ENCODE peak calls at places on chromosomes 5 and 9, in four cellular contexts. One of them, this sample, is unnamed.

GRCh38 chr5:2492476-2492875 is 259.0 kb downstream of the IRX2 start:
- DNase-seq in tibial nerve: no peak
- DNase-seq in heart left ventricle: no peak
- DNase-seq in AG04450: no peak
- DNase-seq in this sample: no peak

GRCh38 chr5:129670944-129671343 is 77.0 kb upstream of the MINAR2 start:
- DNase-seq in tibial nerve: no peak
- DNase-seq in AG04450: peak; percentile 30
- DNase-seq in heart left ventricle: no peak
- DNase-seq in this sample: no peak

GRCh38 chr5:2223303-2223702 is 340.6 kb upstream of the IRX4 start:
- DNase-seq in tibial nerve: no peak
- DNase-seq in heart left ventricle: no peak
- DNase-seq in AG04450: no peak
- DNase-seq in this sample: no peak

GRCh38 chr5:39266442-39266841 is 47.1 kb upstream of the FYB1 start:
- DNase-seq in tibial nerve: no peak
- DNase-seq in heart left ventricle: no peak
- DNase-seq in AG04450: no peak
- DNase-seq in this sample: no peak

GRCh38 chr5:115656404-115656803 is 30.6 kb upstream of the TMED7 start:
- DNase-seq in AG04450: no peak
- DNase-seq in heart left ventricle: no peak
- DNase-seq in tibial nerve: no peak
- DNase-seq in this sample: no peak

GRCh38 chr9:136665111-136665703 is 2.5 kb downstream of the EGFL7 start:
- DNase-seq in heart left ventricle: no peak
- DNase-seq in tibial nerve: no peak
- DNase-seq in AG04450: no peak
- DNase-seq in this sample: no peak

GRCh38 chr5:36150676-36151433 is 832 bp downstream of the LMBRD2 start:
- DNase-seq in tibial nerve: no peak
- DNase-seq in heart left ventricle: peak; percentile 45
- DNase-seq in AG04450: no peak
- DNase-seq in this sample: peak; percentile 14

GRCh38 chr9:16331527-16331926 is 538.9 kb downstream of the BNC2 start:
- DNase-seq in AG04450: no peak
- DNase-seq in tibial nerve: no peak
- DNase-seq in heart left ventricle: no peak
- DNase-seq in this sample: no peak

GRCh38 chr9:94929373-94929764 is 202.9 kb downstream of the AOPEP start:
- DNase-seq in heart left ventricle: peak; percentile 83
- DNase-seq in AG04450: no peak
- DNase-seq in tibial nerve: no peak
- DNase-seq in this sample: no peak

GRCh38 chr9:129481824-129482511 is 138.9 kb downstream of the C9orf50 start:
- DNase-seq in tibial nerve: no peak
- DNase-seq in AG04450: no peak
- DNase-seq in heart left ventricle: peak; percentile 77
- DNase-seq in this sample: no peak

GRCh38 chr9:75855509-75855908 is 35.0 kb upstream of the PCSK5 start:
- DNase-seq in AG04450: no peak
- DNase-seq in heart left ventricle: no peak
- DNase-seq in tibial nerve: no peak
- DNase-seq in this sample: no peak

GRCh38 chr5:143739741-143740140 is 72.2 kb upstream of the HMHB1 start:
- DNase-seq in heart left ventricle: no peak
- DNase-seq in tibial nerve: no peak
- DNase-seq in AG04450: no peak
- DNase-seq in this sample: no peak

GRCh38 chr9:130197888-130198287 is 25.7 kb downstream of the NCS1 start:
- DNase-seq in heart left ventricle: no peak
- DNase-seq in tibial nerve: no peak
- DNase-seq in AG04450: no peak
- DNase-seq in this sample: no peak

GRCh38 chr9:38133595-38133994 is 64.6 kb upstream of the SHB start:
- DNase-seq in heart left ventricle: no peak
- DNase-seq in AG04450: no peak
- DNase-seq in tibial nerve: no peak
- DNase-seq in this sample: no peak

GRCh38 chr5:1011226-1011631 is 2.6 kb downstream of the NKD2 start:
- DNase-seq in AG04450: no peak
- DNase-seq in tibial nerve: no peak
- DNase-seq in heart left ventricle: peak; percentile 19
- DNase-seq in this sample: peak; percentile 36

GRCh38 chr5:35557199-35557598 is 60.5 kb upstream of the SPEF2 start:
- DNase-seq in AG04450: no peak
- DNase-seq in heart left ventricle: no peak
- DNase-seq in tibial nerve: no peak
- DNase-seq in this sample: no peak

GRCh38 chr5:177133845-177134652 is 476 bp downstream of the NSD1 start:
- DNase-seq in AG04450: no peak
- DNase-seq in heart left ventricle: peak; percentile 59
- DNase-seq in tibial nerve: no peak
- DNase-seq in this sample: peak; percentile 20

GRCh38 chr5:28710360-28710759 is 1672.0 kb upstream of the CDH9 start:
- DNase-seq in tibial nerve: no peak
- DNase-seq in heart left ventricle: no peak
- DNase-seq in AG04450: no peak
- DNase-seq in this sample: no peak

GRCh38 chr9:97307091-97307490 is 368 bp upstream of the CCDC180 start:
- DNase-seq in tibial nerve: peak; percentile 47
- DNase-seq in AG04450: peak; percentile 41
- DNase-seq in heart left ventricle: peak; percentile 86
- DNase-seq in this sample: no peak

GRCh38 chr9:72022846-72023245 is 37.6 kb downstream of the C9orf57 start:
- DNase-seq in heart left ventricle: no peak
- DNase-seq in tibial nerve: no peak
- DNase-seq in AG04450: peak; percentile 47
- DNase-seq in this sample: no peak

GRCh38 chr5:157491471-157491870 is 31.5 kb downstream of the NIPAL4 start:
- DNase-seq in AG04450: no peak
- DNase-seq in heart left ventricle: no peak
- DNase-seq in tibial nerve: no peak
- DNase-seq in this sample: no peak

GRCh38 chr5:67998709-67999251 is 216.8 kb upstream of the PIK3R1 start:
- DNase-seq in heart left ventricle: peak; percentile 56
- DNase-seq in tibial nerve: no peak
- DNase-seq in AG04450: no peak
- DNase-seq in this sample: no peak

GRCh38 chr5:115962565-115963402 is 509 bp downstream of the LVRN start:
- DNase-seq in tibial nerve: no peak
- DNase-seq in AG04450: no peak
- DNase-seq in heart left ventricle: no peak
- DNase-seq in this sample: no peak

GRCh38 chr5:84430863-84431663 is 46.4 kb upstream of the EDIL3 start:
- DNase-seq in AG04450: no peak
- DNase-seq in tibial nerve: no peak
- DNase-seq in heart left ventricle: no peak
- DNase-seq in this sample: no peak

GRCh38 chr9:130287736-130288135 is 22.2 kb downstream of the HMCN2 start:
- DNase-seq in tibial nerve: no peak
- DNase-seq in AG04450: no peak
- DNase-seq in heart left ventricle: no peak
- DNase-seq in this sample: no peak

GRCh38 chr5:2749514-2750025 is 1.9 kb downstream of the IRX2 start:
- DNase-seq in heart left ventricle: no peak
- DNase-seq in AG04450: no peak
- DNase-seq in tibial nerve: no peak
- DNase-seq in this sample: no peak

GRCh38 chr5:122180146-122180712 is 50.9 kb downstream of the ZNF474 start:
- DNase-seq in heart left ventricle: no peak
- DNase-seq in AG04450: no peak
- DNase-seq in tibial nerve: no peak
- DNase-seq in this sample: no peak

GRCh38 chr9:127557998-127558546 is 54.0 kb upstream of the STXBP1 start:
- DNase-seq in AG04450: no peak
- DNase-seq in heart left ventricle: no peak
- DNase-seq in tibial nerve: no peak
- DNase-seq in this sample: no peak

GRCh38 chr5:57495285-57495684 is 12.7 kb upstream of the ACTBL2 start:
- DNase-seq in AG04450: no peak
- DNase-seq in tibial nerve: no peak
- DNase-seq in heart left ventricle: no peak
- DNase-seq in this sample: no peak

GRCh38 chr5:152532714-152533113 is 127.6 kb upstream of the NMUR2 start:
- DNase-seq in tibial nerve: no peak
- DNase-seq in heart left ventricle: no peak
- DNase-seq in AG04450: no peak
- DNase-seq in this sample: no peak

GRCh38 chr9:84622981-84623380 is 46.5 kb upstream of the NTRK2 start:
- DNase-seq in tibial nerve: no peak
- DNase-seq in heart left ventricle: no peak
- DNase-seq in AG04450: no peak
- DNase-seq in this sample: no peak

GRCh38 chr9:18595597-18595996 is 121.6 kb downstream of the ADAMTSL1 start:
- DNase-seq in AG04450: no peak
- DNase-seq in heart left ventricle: no peak
- DNase-seq in tibial nerve: no peak
- DNase-seq in this sample: no peak

GRCh38 chr5:1747079-1747802 is 52.4 kb downstream of the MRPL36 start:
- DNase-seq in heart left ventricle: peak; percentile 11
- DNase-seq in tibial nerve: no peak
- DNase-seq in AG04450: no peak
- DNase-seq in this sample: peak; percentile 6

GRCh38 chr9:124849801-124850200 is 3.5 kb upstream of the WDR38 start:
- DNase-seq in AG04450: peak; percentile 56
- DNase-seq in heart left ventricle: peak; percentile 74
- DNase-seq in tibial nerve: peak; percentile 57
- DNase-seq in this sample: no peak

GRCh38 chr5:122400961-122401360 is 88.9 kb downstream of the SNCAIP start:
- DNase-seq in heart left ventricle: no peak
- DNase-seq in tibial nerve: no peak
- DNase-seq in AG04450: no peak
- DNase-seq in this sample: no peak

GRCh38 chr9:128120061-128120740 is 7.3 kb downstream of the PTGES2 start:
- DNase-seq in AG04450: no peak
- DNase-seq in heart left ventricle: no peak
- DNase-seq in tibial nerve: no peak
- DNase-seq in this sample: no peak

GRCh38 chr5:169433221-169433651 is 132.3 kb upstream of the SLIT3 start:
- DNase-seq in heart left ventricle: no peak
- DNase-seq in AG04450: no peak
- DNase-seq in tibial nerve: no peak
- DNase-seq in this sample: no peak

GRCh38 chr5:179254638-179255271 is 90.5 kb downstream of the ADAMTS2 start:
- DNase-seq in tibial nerve: no peak
- DNase-seq in AG04450: no peak
- DNase-seq in heart left ventricle: no peak
- DNase-seq in this sample: no peak

GRCh38 chr5:179257190-179257741 is 88.0 kb downstream of the ADAMTS2 start:
- DNase-seq in AG04450: no peak
- DNase-seq in tibial nerve: no peak
- DNase-seq in heart left ventricle: peak; percentile 49
- DNase-seq in this sample: no peak

GRCh38 chr5:179256229-179257189 is 88.8 kb downstream of the ADAMTS2 start:
- DNase-seq in heart left ventricle: peak; percentile 17
- DNase-seq in tibial nerve: no peak
- DNase-seq in AG04450: no peak
- DNase-seq in this sample: no peak

GRCh38 chr5:179253730-179254129 is 91.5 kb downstream of the ADAMTS2 start:
- DNase-seq in heart left ventricle: peak; percentile 9
- DNase-seq in AG04450: no peak
- DNase-seq in tibial nerve: no peak
- DNase-seq in this sample: no peak

GRCh38 chr5:179255527-179256228 is 89.6 kb downstream of the ADAMTS2 start:
- DNase-seq in tibial nerve: no peak
- DNase-seq in AG04450: no peak
- DNase-seq in heart left ventricle: peak; percentile 10
- DNase-seq in this sample: no peak
- H3K9me3 ChIP-seq in tibial nerve: no peaks in the 10 kb centered on the region
- H3K9me3 ChIP-seq in AG04450: no peaks in the 10 kb centered on the region
- H3K9me3 ChIP-seq in heart left ventricle: no peaks in the 10 kb centered on the region
- H3K9me3 ChIP-seq in this sample: no peaks in the 10 kb centered on the region

GRCh38 chr5:173591300-173591622 is 25.2 kb downstream of the BOD1 start:
- DNase-seq in heart left ventricle: peak; percentile 30
- DNase-seq in AG04450: no peak
- DNase-seq in tibial nerve: no peak
- DNase-seq in this sample: no peak
- H3K9me3 ChIP-seq in heart left ventricle: no peaks in the 10 kb centered on the region
- H3K9me3 ChIP-seq in AG04450: peaks cover 19% of the 10 kb centered on the region
- H3K9me3 ChIP-seq in tibial nerve: no peaks in the 10 kb centered on the region
- H3K9me3 ChIP-seq in this sample: peaks cover 5% of the 10 kb centered on the region

GRCh38 chr5:6847896-6848295 is 134.7 kb downstream of the TENT4A start:
- DNase-seq in AG04450: no peak
- DNase-seq in heart left ventricle: no peak
- DNase-seq in tibial nerve: no peak
- DNase-seq in this sample: no peak

GRCh38 chr5:6843821-6844220 is 130.6 kb downstream of the TENT4A start:
- DNase-seq in AG04450: no peak
- DNase-seq in tibial nerve: no peak
- DNase-seq in heart left ventricle: no peak
- DNase-seq in this sample: no peak

GRCh38 chr5:6850033-6850432 is 136.8 kb downstream of the TENT4A start:
- DNase-seq in tibial nerve: no peak
- DNase-seq in heart left ventricle: no peak
- DNase-seq in AG04450: no peak
- DNase-seq in this sample: no peak

GRCh38 chr5:6845856-6846255 is 132.6 kb downstream of the TENT4A start:
- DNase-seq in heart left ventricle: no peak
- DNase-seq in tibial nerve: no peak
- DNase-seq in AG04450: no peak
- DNase-seq in this sample: no peak

DNA sequence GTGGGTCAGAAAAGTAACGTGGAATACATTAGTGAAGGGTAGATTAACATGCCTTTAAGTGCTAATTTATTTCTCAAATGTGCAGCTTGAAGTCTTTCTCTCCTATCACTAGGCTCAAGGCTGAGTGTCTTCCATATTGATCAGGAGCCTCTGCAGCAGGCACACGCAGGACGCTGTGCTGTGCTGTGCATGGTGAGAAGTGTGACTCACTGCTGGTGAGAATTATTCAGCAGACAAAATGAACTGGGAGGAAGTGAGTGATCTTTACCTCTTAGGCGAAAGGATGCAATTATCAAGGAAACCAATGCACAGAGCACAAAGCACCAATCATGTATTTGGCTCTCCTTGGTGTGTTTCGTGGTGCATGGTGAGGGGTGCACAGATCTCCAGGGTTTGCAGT is 136.3 kb downstream of the TENT4A start:
- DNase-seq in AG04450: no peak
- DNase-seq in heart left ventricle: no peak
- DNase-seq in tibial nerve: no peak
- DNase-seq in this sample: no peak
- H3K9me3 ChIP-seq in AG04450: peaks cover 39% of the 10 kb centered on the region
- H3K9me3 ChIP-seq in heart left ventricle: no peaks in the 10 kb centered on the region
- H3K9me3 ChIP-seq in tibial nerve: no peaks in the 10 kb centered on the region
- H3K9me3 ChIP-seq in this sample: no peaks in the 10 kb centered on the region

DNA sequence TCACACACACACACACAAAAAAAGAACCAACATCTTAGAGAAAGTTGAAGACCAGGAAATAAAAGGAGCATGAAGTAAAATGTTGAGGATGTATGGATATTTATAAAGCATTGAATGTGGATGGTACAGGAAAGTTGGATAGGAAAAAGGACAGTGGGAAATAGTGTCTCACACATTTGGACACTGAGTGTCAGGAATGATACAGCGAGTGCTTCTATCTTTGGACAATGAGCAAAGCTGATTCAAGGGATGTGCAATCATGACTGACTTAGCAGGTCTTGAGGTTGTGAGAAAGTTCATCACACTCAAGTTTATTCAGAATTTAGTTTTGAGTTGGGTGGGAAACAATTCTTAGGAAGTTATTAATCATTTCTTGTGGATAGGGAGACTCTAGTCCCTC is 50.1 kb upstream of the SRP19 start:
- DNase-seq in tibial nerve: no peak
- DNase-seq in AG04450: no peak
- DNase-seq in heart left ventricle: no peak
- DNase-seq in this sample: no peak
- H3K9me3 ChIP-seq in tibial nerve: no peaks in the 10 kb centered on the region
- H3K9me3 ChIP-seq in AG04450: no peaks in the 10 kb centered on the region
- H3K9me3 ChIP-seq in heart left ventricle: no peaks in the 10 kb centered on the region
- H3K9me3 ChIP-seq in this sample: no peaks in the 10 kb centered on the region

This sample was measured in T-helper 17 cell.